ENCODE peak calls at places on chromosomes 12 and 14, in six cellular contexts. One of them, this sample, is unnamed.

GRCh38 chr12:116736962-116737773 is 701 bp downstream of the SPRING1 start:
- DNase-seq in CD4-positive, alpha-beta T cell: no peak
- DNase-seq in IMR-90: no peak
- DNase-seq in breast epithelium: no peak
- DNase-seq in psoas muscle: no peak
- DNase-seq in lower lobe of right lung: peak
- DNase-seq in this sample: no peak

GRCh38 chr12:128056299-128056885 is 210.6 kb upstream of the TMEM132C start:
- DNase-seq in CD4-positive, alpha-beta T cell: no peak
- DNase-seq in breast epithelium: no peak
- DNase-seq in IMR-90: no peak
- DNase-seq in lower lobe of right lung: no peak
- DNase-seq in psoas muscle: no peak
- DNase-seq in this sample: no peak

GRCh38 chr14:33475623-33476022 is 475.3 kb downstream of the EGLN3 start:
- DNase-seq in breast epithelium: no peak
- DNase-seq in CD4-positive, alpha-beta T cell: no peak
- DNase-seq in psoas muscle: no peak
- DNase-seq in IMR-90: no peak
- DNase-seq in lower lobe of right lung: no peak
- DNase-seq in this sample: peak

GRCh38 chr14:93245764-93246420 is 38.8 kb downstream of the UBR7 start:
- DNase-seq in psoas muscle: no peak
- DNase-seq in IMR-90: peak
- DNase-seq in CD4-positive, alpha-beta T cell: no peak
- DNase-seq in lower lobe of right lung: no peak
- DNase-seq in breast epithelium: no peak
- DNase-seq in this sample: no peak

GRCh38 chr14:35607380-35607779 is 73.4 kb downstream of the INSM2 start:
- DNase-seq in IMR-90: no peak
- DNase-seq in lower lobe of right lung: no peak
- DNase-seq in breast epithelium: no peak
- DNase-seq in CD4-positive, alpha-beta T cell: no peak
- DNase-seq in psoas muscle: no peak
- DNase-seq in this sample: no peak

GRCh38 chr14:102686176-102686801 is 91.0 kb upstream of the TRAF3 start:
- DNase-seq in IMR-90: no peak
- DNase-seq in CD4-positive, alpha-beta T cell: no peak
- DNase-seq in lower lobe of right lung: no peak
- DNase-seq in psoas muscle: no peak
- DNase-seq in breast epithelium: no peak
- DNase-seq in this sample: no peak

GRCh38 chr12:49923035-49923644 is 19.4 kb upstream of the FAIM2 start:
- DNase-seq in IMR-90: no peak
- DNase-seq in CD4-positive, alpha-beta T cell: no peak
- DNase-seq in breast epithelium: no peak
- DNase-seq in lower lobe of right lung: no peak
- DNase-seq in psoas muscle: no peak
- DNase-seq in this sample: no peak

GRCh38 chr12:52495385-52495784 is 2.3 kb upstream of the KRT6A start:
- DNase-seq in IMR-90: no peak
- DNase-seq in breast epithelium: no peak
- DNase-seq in lower lobe of right lung: peak
- DNase-seq in CD4-positive, alpha-beta T cell: no peak
- DNase-seq in psoas muscle: no peak
- DNase-seq in this sample: peak

GRCh38 chr12:65434737-65435136 is 156.3 kb downstream of the MSRB3 start:
- DNase-seq in IMR-90: no peak
- DNase-seq in psoas muscle: no peak
- DNase-seq in CD4-positive, alpha-beta T cell: no peak
- DNase-seq in lower lobe of right lung: no peak
- DNase-seq in breast epithelium: no peak
- DNase-seq in this sample: no peak

GRCh38 chr12:54126696-54127537 is 61.9 kb downstream of the SMUG1 start:
- DNase-seq in psoas muscle: peak
- DNase-seq in breast epithelium: peak
- DNase-seq in lower lobe of right lung: peak
- DNase-seq in IMR-90: no peak
- DNase-seq in CD4-positive, alpha-beta T cell: no peak
- DNase-seq in this sample: no peak

GRCh38 chr12:19095869-19096480 is 33.6 kb upstream of the PLEKHA5 start:
- DNase-seq in CD4-positive, alpha-beta T cell: no peak
- DNase-seq in lower lobe of right lung: no peak
- DNase-seq in psoas muscle: no peak
- DNase-seq in IMR-90: peak
- DNase-seq in breast epithelium: no peak
- DNase-seq in this sample: no peak

GRCh38 chr12:25135531-25136154 is 59.3 kb downstream of the DNAI7 start:
- DNase-seq in breast epithelium: no peak
- DNase-seq in lower lobe of right lung: no peak
- DNase-seq in psoas muscle: no peak
- DNase-seq in IMR-90: no peak
- DNase-seq in CD4-positive, alpha-beta T cell: no peak
- DNase-seq in this sample: no peak

GRCh38 chr12:126084480-126084879 is 1019.2 kb downstream of the AACS start:
- DNase-seq in lower lobe of right lung: no peak
- DNase-seq in psoas muscle: no peak
- DNase-seq in IMR-90: no peak
- DNase-seq in breast epithelium: no peak
- DNase-seq in CD4-positive, alpha-beta T cell: no peak
- DNase-seq in this sample: no peak

GRCh38 chr12:113267621-113268020 is 46.4 kb downstream of the TPCN1 start:
- DNase-seq in IMR-90: no peak
- DNase-seq in psoas muscle: no peak
- DNase-seq in CD4-positive, alpha-beta T cell: no peak
- DNase-seq in breast epithelium: no peak
- DNase-seq in lower lobe of right lung: no peak
- DNase-seq in this sample: no peak

DNA sequence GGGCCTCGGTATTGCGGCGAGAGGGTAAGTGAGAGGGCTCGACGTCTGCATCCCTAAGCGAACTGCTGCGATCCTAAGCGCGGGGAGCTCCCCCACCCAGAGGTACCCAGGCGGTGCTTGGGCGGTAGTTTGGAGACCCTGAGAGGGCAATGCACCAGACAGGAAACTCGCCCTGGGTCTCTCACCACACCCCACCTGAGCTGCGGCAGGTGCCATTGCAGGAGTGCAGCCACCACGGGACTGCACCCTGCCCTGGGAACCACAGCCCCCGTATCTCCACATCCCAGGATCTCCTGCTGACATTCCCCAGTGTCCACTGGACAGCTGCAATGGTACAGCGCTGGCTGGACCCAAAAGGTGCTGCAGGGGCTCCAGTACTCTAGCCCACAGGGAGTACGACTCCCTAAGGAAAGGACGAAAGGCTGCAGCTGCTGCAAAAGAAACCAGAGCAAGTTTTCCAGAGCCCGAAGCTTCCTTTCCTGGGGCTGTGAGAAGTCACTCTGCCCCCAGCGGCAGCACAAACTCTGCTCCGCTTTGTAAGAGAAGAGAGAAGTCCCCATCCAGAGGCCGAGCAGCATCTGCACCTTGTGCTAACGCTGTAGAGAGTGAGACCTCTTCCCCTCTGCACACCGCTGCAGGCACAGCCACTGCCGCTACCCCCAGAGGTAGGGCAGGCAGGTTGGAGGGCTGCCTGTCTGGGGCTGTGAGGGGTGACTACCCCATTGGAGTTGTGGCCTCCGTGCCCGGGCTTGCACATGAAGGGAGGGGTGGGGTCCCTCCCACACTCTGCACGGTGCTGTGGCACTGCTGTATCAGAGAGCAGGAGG is 31.1 kb upstream of the MON2 start:
- DNase-seq in lower lobe of right lung: peak
- DNase-seq in IMR-90: peak
- DNase-seq in psoas muscle: peak
- DNase-seq in breast epithelium: no peak
- DNase-seq in CD4-positive, alpha-beta T cell: peak
- DNase-seq in this sample: peak
- TF ChIP-seq CTCF in lower lobe of right lung: peak
- TF ChIP-seq CTCF in IMR-90: peak
- TF ChIP-seq CTCF in psoas muscle: peak
- TF ChIP-seq CTCF in breast epithelium: no peak
- TF ChIP-seq CTCF in CD4-positive, alpha-beta T cell: peak
- TF ChIP-seq CTCF in this sample: peak

GRCh38 chr14:53610947-53611346 is 345.7 kb downstream of the BMP4 start:
- DNase-seq in breast epithelium: no peak
- DNase-seq in lower lobe of right lung: no peak
- DNase-seq in IMR-90: no peak
- DNase-seq in psoas muscle: no peak
- DNase-seq in CD4-positive, alpha-beta T cell: no peak
- DNase-seq in this sample: no peak
- TF ChIP-seq CTCF in breast epithelium: no peak
- TF ChIP-seq CTCF in lower lobe of right lung: no peak
- TF ChIP-seq CTCF in IMR-90: peak
- TF ChIP-seq CTCF in psoas muscle: no peak
- TF ChIP-seq CTCF in CD4-positive, alpha-beta T cell: no peak
- TF ChIP-seq CTCF in this sample: no peak

DNA sequence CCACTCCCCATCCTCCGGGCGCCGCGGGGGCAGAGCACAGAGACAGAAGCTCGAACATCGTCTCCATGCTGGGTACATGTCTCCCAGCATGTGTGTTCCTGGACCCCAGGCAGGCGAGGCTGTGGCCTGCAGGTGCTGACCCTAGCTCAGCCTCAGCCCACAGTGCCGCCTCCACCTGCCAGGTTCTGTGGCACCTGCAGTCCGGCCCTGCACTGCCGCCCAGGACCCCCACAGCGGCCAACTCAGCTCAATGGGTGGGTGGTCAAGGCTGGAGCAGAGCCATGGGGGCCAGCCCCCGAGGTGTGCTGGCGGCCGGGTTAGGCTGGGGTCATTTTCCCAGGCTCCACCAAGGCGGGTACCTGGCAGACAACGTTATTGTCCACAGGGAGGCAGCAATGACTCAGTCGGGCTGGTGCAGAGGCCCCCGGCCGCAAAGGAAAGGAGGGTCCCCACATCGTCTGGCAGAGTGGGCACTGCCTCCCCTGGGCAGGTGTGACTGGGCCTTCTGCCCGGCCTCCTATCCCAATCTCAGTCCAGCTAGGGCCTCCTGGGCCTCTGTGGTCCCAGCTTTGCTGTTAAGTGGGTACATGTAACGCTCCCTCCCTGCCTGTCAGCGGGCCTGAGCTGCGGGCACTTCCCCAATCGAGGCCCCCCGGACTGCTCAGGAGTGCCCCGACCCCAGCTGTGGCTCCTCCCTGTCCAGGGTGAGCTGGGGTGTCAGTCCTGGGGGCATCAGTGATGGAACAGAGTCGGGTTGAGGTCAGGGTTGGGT is 20.2 kb upstream of the NUDT14 start:
- DNase-seq in CD4-positive, alpha-beta T cell: no peak
- DNase-seq in psoas muscle: no peak
- DNase-seq in IMR-90: no peak
- DNase-seq in breast epithelium: no peak
- DNase-seq in lower lobe of right lung: no peak
- DNase-seq in this sample: no peak
- TF ChIP-seq CTCF in CD4-positive, alpha-beta T cell: no peak
- TF ChIP-seq CTCF in psoas muscle: no peak
- TF ChIP-seq CTCF in IMR-90: no peak
- TF ChIP-seq CTCF in breast epithelium: no peak
- TF ChIP-seq CTCF in lower lobe of right lung: no peak
- TF ChIP-seq CTCF in this sample: no peak

GRCh38 chr14:96757456-96757855 is 39.7 kb upstream of the VRK1 start:
- DNase-seq in lower lobe of right lung: no peak
- DNase-seq in breast epithelium: no peak
- DNase-seq in CD4-positive, alpha-beta T cell: no peak
- DNase-seq in IMR-90: no peak
- DNase-seq in psoas muscle: no peak
- DNase-seq in this sample: no peak

GRCh38 chr14:96756745-96757144 is 40.4 kb upstream of the VRK1 start:
- DNase-seq in breast epithelium: no peak
- DNase-seq in lower lobe of right lung: no peak
- DNase-seq in CD4-positive, alpha-beta T cell: no peak
- DNase-seq in IMR-90: no peak
- DNase-seq in psoas muscle: no peak
- DNase-seq in this sample: no peak

GRCh38 chr14:96754162-96754844 is 42.9 kb upstream of the VRK1 start:
- DNase-seq in CD4-positive, alpha-beta T cell: no peak
- DNase-seq in lower lobe of right lung: no peak
- DNase-seq in IMR-90: peak
- DNase-seq in psoas muscle: no peak
- DNase-seq in breast epithelium: no peak
- DNase-seq in this sample: no peak

GRCh38 chr14:96752594-96752993 is 44.6 kb upstream of the VRK1 start:
- DNase-seq in lower lobe of right lung: no peak
- DNase-seq in breast epithelium: no peak
- DNase-seq in CD4-positive, alpha-beta T cell: no peak
- DNase-seq in IMR-90: peak
- DNase-seq in psoas muscle: no peak
- DNase-seq in this sample: no peak

GRCh38 chr14:96754845-96755184 is 42.4 kb upstream of the VRK1 start:
- DNase-seq in breast epithelium: no peak
- DNase-seq in CD4-positive, alpha-beta T cell: no peak
- DNase-seq in psoas muscle: no peak
- DNase-seq in IMR-90: no peak
- DNase-seq in lower lobe of right lung: no peak
- DNase-seq in this sample: no peak
- TF ChIP-seq CTCF in breast epithelium: no peak
- TF ChIP-seq CTCF in CD4-positive, alpha-beta T cell: no peak
- TF ChIP-seq CTCF in psoas muscle: no peak
- TF ChIP-seq CTCF in IMR-90: no peak
- TF ChIP-seq CTCF in lower lobe of right lung: no peak
- TF ChIP-seq CTCF in this sample: no peak

GRCh38 chr12:28582687-28583376 is 392.6 kb downstream of the CCDC91 start:
- DNase-seq in psoas muscle: no peak
- DNase-seq in breast epithelium: no peak
- DNase-seq in lower lobe of right lung: no peak
- DNase-seq in IMR-90: no peak
- DNase-seq in CD4-positive, alpha-beta T cell: no peak
- DNase-seq in this sample: peak

GRCh38 chr12:28585146-28585545 is 394.9 kb downstream of the CCDC91 start:
- DNase-seq in psoas muscle: no peak
- DNase-seq in breast epithelium: no peak
- DNase-seq in IMR-90: no peak
- DNase-seq in lower lobe of right lung: no peak
- DNase-seq in CD4-positive, alpha-beta T cell: no peak
- DNase-seq in this sample: no peak

GRCh38 chr12:28586481-28586880 is 396.2 kb downstream of the CCDC91 start:
- DNase-seq in lower lobe of right lung: no peak
- DNase-seq in breast epithelium: no peak
- DNase-seq in CD4-positive, alpha-beta T cell: no peak
- DNase-seq in psoas muscle: no peak
- DNase-seq in IMR-90: no peak
- DNase-seq in this sample: no peak

GRCh38 chr12:28578833-28579252 is 388.6 kb downstream of the CCDC91 start:
- DNase-seq in breast epithelium: no peak
- DNase-seq in CD4-positive, alpha-beta T cell: no peak
- DNase-seq in IMR-90: peak
- DNase-seq in psoas muscle: no peak
- DNase-seq in lower lobe of right lung: no peak
- DNase-seq in this sample: peak

DNA sequence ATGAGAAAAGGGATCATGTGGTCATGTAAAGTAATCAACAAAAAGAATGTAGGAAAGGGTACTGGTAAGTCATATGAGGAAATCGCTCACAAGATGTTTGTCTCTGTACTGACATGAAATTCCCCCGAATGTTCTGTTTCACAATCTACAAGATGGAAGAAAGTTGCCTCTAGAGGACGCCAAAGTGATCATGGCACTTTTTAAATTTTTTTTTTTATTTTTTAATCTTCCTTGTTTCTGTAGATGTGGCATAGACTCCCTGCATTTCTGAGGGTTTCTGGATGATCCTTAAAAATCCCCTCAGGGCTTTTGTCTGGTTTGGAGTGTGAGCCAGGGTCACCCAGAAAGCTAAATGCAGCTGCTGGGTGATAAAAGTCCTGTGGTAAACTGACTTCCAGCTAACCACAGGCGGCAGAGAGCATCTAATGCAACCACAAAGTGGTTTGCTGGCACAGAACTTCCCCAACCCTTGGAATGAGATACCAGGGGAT is 393.6 kb downstream of the CCDC91 start:
- DNase-seq in CD4-positive, alpha-beta T cell: no peak
- DNase-seq in psoas muscle: no peak
- DNase-seq in breast epithelium: no peak
- DNase-seq in IMR-90: peak
- DNase-seq in lower lobe of right lung: no peak
- DNase-seq in this sample: peak
- TF ChIP-seq CTCF in CD4-positive, alpha-beta T cell: no peak
- TF ChIP-seq CTCF in psoas muscle: no peak
- TF ChIP-seq CTCF in breast epithelium: no peak
- TF ChIP-seq CTCF in IMR-90: peak
- TF ChIP-seq CTCF in lower lobe of right lung: no peak
- TF ChIP-seq CTCF in this sample: peak

This sample was measured in fibroblast of villous mesenchyme.